ENCODE peak calls at places on chromosomes 3 and 15, in five cellular contexts. H is pancreas, O is HFF-Myc, Y is cardiac fibroblast, L is body of pancreas. G is an unnamed sample.

GRCh38 chr3:182366746-182367145 is 426.6 kb upstream of the ATP11B start:
- DNase-seq in L (no peak), Y (no peak), O (no peak), H (no peak), G (no peak)

GRCh38 chr15:60091150-60091549 is 87.0 kb downstream of the FOXB1 start:
- DNase-seq in O (no peak), H (no peak), Y (peak; percentile 94), L (peak; percentile 9), G (peak; percentile 99)

GRCh38 chr15:80662129-80662528 is 33.0 kb upstream of the ABHD17C start:
- DNase-seq in Y (no peak), L (no peak), H (no peak), O (no peak), G (no peak)

GRCh38 chr15:100849021-100849831 is 30.4 kb upstream of the ALDH1A3 start:
- DNase-seq in L (peak; percentile 65), H (peak; percentile 85), O (no peak), Y (peak; percentile 41), G (peak; percentile 54)

GRCh38 chr3:24259901-24260512 is 234.6 kb downstream of the THRB start:
- DNase-seq in H (no peak), Y (peak; percentile 61), L (peak; percentile 44), O (no peak), G (no peak)

GRCh38 chr15:57015897-57016296 is 97.5 kb downstream of the TCF12 start:
- DNase-seq in Y (peak; percentile 38), O (no peak), H (no peak), L (peak; percentile 16), G (peak; percentile 89)

GRCh38 chr15:49370782-49371181 is 52.3 kb upstream of the FGF7 start:
- DNase-seq in H (no peak), L (no peak), O (no peak), Y (peak; percentile 70), G (peak; percentile 29)

GRCh38 chr3:25239042-25239441 is 189.0 kb upstream of the RARB start:
- DNase-seq in H (no peak), Y (no peak), O (no peak), L (no peak), G (no peak)

GRCh38 chr3:180239939-180240338 is 203.2 kb upstream of the PEX5L start:
- DNase-seq in H (no peak), L (peak; percentile 70), O (no peak), Y (no peak), G (no peak)

GRCh38 chr3:19937459-19938362 is 3.7 kb upstream of the EFHB start:
- DNase-seq in Y (peak; percentile 29), H (no peak), O (no peak), L (no peak), G (peak; percentile 2)

GRCh38 chr3:195054311-195054710 is 216.6 kb downstream of the XXYLT1 start:
- DNase-seq in H (no peak), O (no peak), Y (no peak), L (no peak), G (no peak)

GRCh38 chr3:167887096-167887495 is 151.6 kb downstream of the SERPINI1 start:
- DNase-seq in H (no peak), Y (peak; percentile 55), O (peak; percentile 2), L (no peak), G (peak; percentile 50)

GRCh38 chr3:55512586-55513343 is 25.7 kb upstream of the WNT5A start:
- DNase-seq in H (no peak), O (no peak), L (no peak), Y (no peak), G (no peak)

GRCh38 chr15:62392411-62392810 is 227.3 kb upstream of the C2CD4B start:
- DNase-seq in Y (peak; percentile 35), L (peak; percentile 20), H (no peak), O (no peak), G (no peak)

GRCh38 chr3:127800508-127800907 is 21.8 kb downstream of the MGLL start:
- DNase-seq in O (no peak), Y (peak; percentile 75), H (no peak), L (no peak), G (peak; percentile 30)

GRCh38 chr15:79340315-79340602 is 29.3 kb downstream of the TMED3 start:
- DNase-seq in H (no peak), L (no peak), Y (no peak), O (no peak), G (no peak)

GRCh38 chr3:8450618-8451017 is 51.0 kb upstream of the LMCD1 start:
- DNase-seq in L (no peak), Y (peak; percentile 53), O (no peak), H (no peak), G (no peak)

GRCh38 chr3:161322781-161323568 is 48.3 kb downstream of the SPTSSB start:
- DNase-seq in H (no peak), Y (no peak), L (no peak), O (no peak), G (no peak)

GRCh38 chr15:65416845-65417416 is 5.8 kb downstream of the IGDCC4 start:
- DNase-seq in L (no peak), O (no peak), H (peak; percentile 4), Y (no peak), G (no peak)

GRCh38 chr3:150588027-150588830 is 14.9 kb upstream of the SELENOT start:
- DNase-seq in Y (no peak), L (no peak), O (no peak), H (no peak), G (peak; percentile 6)

GRCh38 chr15:62307551-62307950 is 142.5 kb upstream of the C2CD4B start:
- DNase-seq in Y (peak; percentile 74), L (no peak), H (no peak), O (no peak), G (peak; percentile 93)

GRCh38 chr3:2166552-2166951 is 67.9 kb downstream of the CNTN4 start:
- DNase-seq in L (no peak), H (no peak), Y (no peak), O (no peak), G (peak; percentile 1)

GRCh38 chr3:12556243-12556722 is 604 bp upstream of the MKRN2 start:
- DNase-seq in Y (no peak), H (no peak), O (no peak), L (no peak), G (no peak)

GRCh38 chr3:8712045-8712870 is 21.3 kb upstream of the CAV3 start:
- DNase-seq in H (no peak), L (no peak), O (peak; percentile 61), Y (peak; percentile 10), G (peak; percentile 60)

GRCh38 chr3:24454862-24455261 is 39.8 kb downstream of the THRB start:
- DNase-seq in H (no peak), L (no peak), Y (no peak), O (no peak), G (no peak)

GRCh38 chr3:53154731-53155320 is 6.2 kb upstream of the PRKCD start:
- DNase-seq in H (peak; percentile 67), O (no peak), Y (no peak), L (no peak), G (peak; percentile 36)

DNA sequence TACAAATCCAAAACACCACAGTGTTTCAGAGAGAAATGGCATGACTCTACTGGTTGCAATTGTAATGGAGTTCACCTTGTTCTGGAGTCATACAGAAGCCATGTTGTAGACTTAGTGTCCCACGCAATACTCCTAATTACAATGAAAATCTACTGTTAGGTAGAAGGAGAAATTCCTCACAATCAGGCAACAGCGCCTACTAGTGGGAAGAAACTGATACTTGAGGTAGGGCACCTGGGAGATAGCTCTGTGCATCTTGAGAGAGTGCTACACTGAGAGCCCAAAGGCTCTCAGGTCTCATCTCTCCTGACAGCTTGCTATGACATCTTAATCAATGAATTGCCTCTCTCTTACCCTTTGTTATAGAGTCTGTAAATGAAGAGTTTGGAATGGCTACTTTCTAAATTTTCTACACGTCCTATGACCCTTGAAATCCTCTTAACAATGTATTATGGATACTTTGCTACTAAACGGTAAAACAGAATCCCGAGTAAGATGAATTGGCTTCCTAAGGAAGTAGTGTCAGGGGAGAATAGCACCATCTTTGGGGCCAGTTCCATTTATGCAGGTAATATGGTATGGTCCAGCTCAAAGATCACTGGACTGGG is 422.7 kb upstream of the TPRG1 start:
- DNase-seq in Y (peak; percentile 37), L (peak; percentile 28), O (no peak), H (no peak), G (peak; percentile 59)
- TF ChIP-seq CTCF in Y (peak; percentile 60), L (peak; percentile 41), O (peak; percentile 59), H (peak; percentile 48), G (peak; percentile 50)

GRCh38 chr3:112128843-112129727 is 4.0 kb downstream of the GCSAM start:
- DNase-seq in H (no peak), Y (peak; percentile 6), L (no peak), O (no peak), G (peak; percentile 67)
- H3K4me3 ChIP-seq in H (no peak overlapping the region), Y (no peak overlapping the region), L (no peak overlapping the region), O (no peak overlapping the region), G (no peak overlapping the region)

GRCh38 chr3:14601692-14602005 is 49.9 kb upstream of the CCDC174 start:
- DNase-seq in O (no peak), L (no peak), Y (no peak), H (no peak), G (no peak)

GRCh38 chr3:14602804-14603644 is 48.5 kb upstream of the CCDC174 start:
- DNase-seq in O (no peak), Y (no peak), L (no peak), H (no peak), G (no peak)

GRCh38 chr3:14600856-14601610 is 50.5 kb upstream of the CCDC174 start:
- DNase-seq in Y (no peak), O (no peak), L (no peak), H (no peak), G (no peak)

GRCh38 chr3:14600075-14600474 is 51.5 kb upstream of the CCDC174 start:
- DNase-seq in L (no peak), O (no peak), Y (no peak), H (no peak), G (no peak)

GRCh38 chr3:14602006-14602803 is 49.4 kb upstream of the CCDC174 start:
- DNase-seq in Y (no peak), H (no peak), L (no peak), O (no peak), G (no peak)
- TF ChIP-seq CTCF in Y (no peak), H (no peak), L (peak; percentile 14), O (peak; percentile 35), G (peak; percentile 10)

GRCh38 chr3:123684636-123685035 is 99.8 kb upstream of the HACD2 start:
- DNase-seq in Y (no peak), O (no peak), H (no peak), L (no peak), G (no peak)

GRCh38 chr3:123686254-123686653 is 101.4 kb upstream of the HACD2 start:
- DNase-seq in Y (peak; percentile 28), L (no peak), O (no peak), H (no peak), G (no peak)

GRCh38 chr3:123683755-123684154 is 98.9 kb upstream of the HACD2 start:
- DNase-seq in L (no peak), O (no peak), H (no peak), Y (no peak), G (no peak)

GRCh38 chr3:123685780-123686179 is 100.9 kb upstream of the HACD2 start:
- DNase-seq in Y (no peak), O (no peak), H (no peak), L (no peak), G (no peak)

DNA sequence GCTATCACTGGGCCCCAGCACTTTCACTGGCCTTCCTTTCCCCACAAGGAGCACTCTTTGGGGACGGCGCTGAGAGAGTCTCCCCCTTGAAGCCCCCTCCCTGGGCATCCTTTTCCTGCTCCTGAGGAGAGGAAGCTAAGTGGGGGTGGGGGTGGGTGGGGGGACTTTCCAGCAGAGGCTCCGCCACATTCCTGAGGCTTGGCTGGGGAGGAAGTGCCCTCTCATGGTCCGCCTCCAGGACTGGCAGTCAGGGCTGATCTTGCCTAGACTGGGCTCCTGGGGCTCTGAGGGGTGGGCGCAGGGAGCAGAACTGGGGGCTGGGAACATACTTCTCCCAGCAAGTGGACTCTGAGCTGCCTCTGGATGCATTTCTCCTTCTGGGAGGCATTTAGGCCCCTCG is 98.3 kb upstream of the HACD2 start:
- DNase-seq in L (no peak), H (no peak), Y (no peak), O (no peak), G (no peak)
- H3K4me3 ChIP-seq in L (no peak overlapping the region), H (no peak overlapping the region), Y (no peak overlapping the region), O (no peak overlapping the region), G (no peak overlapping the region)

G was measured in epithelial cell of esophagus.